ENCODE peak calls at places on chromosome 4, in five cellular contexts. One of them, this sample, is unnamed.

GRCh38 chr4:184347251-184348239 is 126.8 kb downstream of the IRF2 start:
- DNase-seq in IMR-90: peak; percentile 68
- DNase-seq in endothelial cell of umbilical vein: peak; percentile 47
- DNase-seq in uterus: no peak
- DNase-seq in tibial artery: peak; percentile 50
- DNase-seq in this sample: no peak

GRCh38 chr4:71261633-71262121 is 77.1 kb upstream of the SLC4A4 start:
- DNase-seq in IMR-90: peak; percentile 37
- DNase-seq in endothelial cell of umbilical vein: no peak
- DNase-seq in uterus: no peak
- DNase-seq in tibial artery: no peak
- DNase-seq in this sample: peak; percentile 14

GRCh38 chr4:42150653-42151567 is 1.5 kb downstream of the BEND4 start:
- DNase-seq in IMR-90: no peak
- DNase-seq in endothelial cell of umbilical vein: no peak
- DNase-seq in uterus: no peak
- DNase-seq in tibial artery: no peak
- DNase-seq in this sample: no peak

GRCh38 chr4:68905598-68906237 is 45.9 kb downstream of the UGT2A3 start:
- DNase-seq in IMR-90: no peak
- DNase-seq in endothelial cell of umbilical vein: no peak
- DNase-seq in uterus: no peak
- DNase-seq in tibial artery: no peak
- DNase-seq in this sample: no peak

GRCh38 chr4:11805837-11806236 is 377.1 kb upstream of the HS3ST1 start:
- DNase-seq in IMR-90: peak; percentile 1
- DNase-seq in endothelial cell of umbilical vein: peak; percentile 81
- DNase-seq in uterus: no peak
- DNase-seq in tibial artery: no peak
- DNase-seq in this sample: peak; percentile 2

GRCh38 chr4:118177121-118177520 is 142.8 kb downstream of the NDST3 start:
- DNase-seq in IMR-90: peak; percentile 32
- DNase-seq in endothelial cell of umbilical vein: no peak
- DNase-seq in uterus: no peak
- DNase-seq in tibial artery: no peak
- DNase-seq in this sample: no peak

GRCh38 chr4:19711871-19712270 is 539.8 kb upstream of the SLIT2 start:
- DNase-seq in IMR-90: peak; percentile 87
- DNase-seq in endothelial cell of umbilical vein: peak; percentile 63
- DNase-seq in uterus: no peak
- DNase-seq in tibial artery: no peak
- DNase-seq in this sample: no peak

GRCh38 chr4:176761872-176762271 is 30.9 kb downstream of the VEGFC start:
- DNase-seq in IMR-90: no peak
- DNase-seq in endothelial cell of umbilical vein: no peak
- DNase-seq in uterus: no peak
- DNase-seq in tibial artery: no peak
- DNase-seq in this sample: no peak

GRCh38 chr4:24594887-24595286 is 10.5 kb upstream of the DHX15 start:
- DNase-seq in IMR-90: peak; percentile 74
- DNase-seq in endothelial cell of umbilical vein: no peak
- DNase-seq in uterus: no peak
- DNase-seq in tibial artery: no peak
- DNase-seq in this sample: no peak

GRCh38 chr4:101954351-101954750 is 163.8 kb downstream of the BANK1 start:
- DNase-seq in IMR-90: no peak
- DNase-seq in endothelial cell of umbilical vein: peak; percentile 5
- DNase-seq in uterus: no peak
- DNase-seq in tibial artery: no peak
- DNase-seq in this sample: no peak

GRCh38 chr4:15684498-15684897 is 2.9 kb downstream of the FAM200B start:
- DNase-seq in IMR-90: no peak
- DNase-seq in endothelial cell of umbilical vein: no peak
- DNase-seq in uterus: no peak
- DNase-seq in tibial artery: no peak
- DNase-seq in this sample: no peak

GRCh38 chr4:16079046-16079445 is 4.8 kb downstream of the PROM1 start:
- DNase-seq in IMR-90: peak; percentile 7
- DNase-seq in endothelial cell of umbilical vein: no peak
- DNase-seq in uterus: no peak
- DNase-seq in tibial artery: no peak
- DNase-seq in this sample: no peak

GRCh38 chr4:3364199-3364598 is 71.4 kb downstream of the RGS12 start:
- DNase-seq in IMR-90: no peak
- DNase-seq in endothelial cell of umbilical vein: no peak
- DNase-seq in uterus: no peak
- DNase-seq in tibial artery: no peak
- DNase-seq in this sample: no peak

GRCh38 chr4:182560358-182560757 is 317.2 kb downstream of the TENM3 start:
- DNase-seq in IMR-90: peak; percentile 76
- DNase-seq in endothelial cell of umbilical vein: peak; percentile 66
- DNase-seq in uterus: no peak
- DNase-seq in tibial artery: no peak
- DNase-seq in this sample: no peak

GRCh38 chr4:130026185-130026584 is 930.2 kb downstream of the C4orf33 start:
- DNase-seq in IMR-90: no peak
- DNase-seq in endothelial cell of umbilical vein: no peak
- DNase-seq in uterus: no peak
- DNase-seq in tibial artery: no peak
- DNase-seq in this sample: no peak

GRCh38 chr4:145736241-145736831 is 56.4 kb downstream of the C4orf51 start:
- DNase-seq in IMR-90: no peak
- DNase-seq in endothelial cell of umbilical vein: peak; percentile 72
- DNase-seq in uterus: peak; percentile 75
- DNase-seq in tibial artery: peak; percentile 74
- DNase-seq in this sample: no peak

GRCh38 chr4:148883435-148883834 is 441.2 kb upstream of the NR3C2 start:
- DNase-seq in IMR-90: no peak
- DNase-seq in endothelial cell of umbilical vein: no peak
- DNase-seq in uterus: no peak
- DNase-seq in tibial artery: no peak
- DNase-seq in this sample: no peak

GRCh38 chr4:140083320-140083719 is 70.7 kb downstream of the MAML3 start:
- DNase-seq in IMR-90: no peak
- DNase-seq in endothelial cell of umbilical vein: no peak
- DNase-seq in uterus: no peak
- DNase-seq in tibial artery: no peak
- DNase-seq in this sample: no peak

GRCh38 chr4:140085924-140086323 is 68.1 kb downstream of the MAML3 start:
- DNase-seq in IMR-90: no peak
- DNase-seq in endothelial cell of umbilical vein: no peak
- DNase-seq in uterus: no peak
- DNase-seq in tibial artery: no peak
- DNase-seq in this sample: no peak

GRCh38 chr4:140084426-140084825 is 69.6 kb downstream of the MAML3 start:
- DNase-seq in IMR-90: no peak
- DNase-seq in endothelial cell of umbilical vein: peak; percentile 41
- DNase-seq in uterus: no peak
- DNase-seq in tibial artery: no peak
- DNase-seq in this sample: no peak

GRCh38 chr4:140082399-140082758 is 71.6 kb downstream of the MAML3 start:
- DNase-seq in IMR-90: no peak
- DNase-seq in endothelial cell of umbilical vein: no peak
- DNase-seq in uterus: no peak
- DNase-seq in tibial artery: no peak
- DNase-seq in this sample: no peak

GRCh38 chr4:140085062-140085622 is 68.8 kb downstream of the MAML3 start:
- DNase-seq in IMR-90: peak; percentile 56
- DNase-seq in endothelial cell of umbilical vein: no peak
- DNase-seq in uterus: no peak
- DNase-seq in tibial artery: no peak
- DNase-seq in this sample: no peak
- H3K4me1 ChIP-seq in IMR-90: peaks cover 34% of the 10 kb centered on the region
- H3K4me1 ChIP-seq in endothelial cell of umbilical vein: peaks cover 33% of the 10 kb centered on the region
- H3K4me1 ChIP-seq in uterus: peaks cover 16% of the 10 kb centered on the region
- H3K4me1 ChIP-seq in tibial artery: peaks cover 57% of the 10 kb centered on the region
- H3K4me1 ChIP-seq in this sample: no peaks in the 10 kb centered on the region

GRCh38 chr4:173242466-173243250 is 74.0 kb downstream of the GALNT7 start:
- DNase-seq in IMR-90: no peak
- DNase-seq in endothelial cell of umbilical vein: no peak
- DNase-seq in uterus: no peak
- DNase-seq in tibial artery: no peak
- DNase-seq in this sample: no peak
- H3K4me1 ChIP-seq in IMR-90: peaks cover 2% of the 10 kb centered on the region
- H3K4me1 ChIP-seq in endothelial cell of umbilical vein: no peaks in the 10 kb centered on the region
- H3K4me1 ChIP-seq in uterus: no peaks in the 10 kb centered on the region
- H3K4me1 ChIP-seq in tibial artery: peaks cover 4% of the 10 kb centered on the region
- H3K4me1 ChIP-seq in this sample: no peaks in the 10 kb centered on the region

GRCh38 chr4:8304827-8305695 is 35.5 kb downstream of the HTRA3 start:
- DNase-seq in IMR-90: no peak
- DNase-seq in endothelial cell of umbilical vein: no peak
- DNase-seq in uterus: peak; percentile 4
- DNase-seq in tibial artery: peak; percentile 15
- DNase-seq in this sample: no peak
- H3K4me1 ChIP-seq in IMR-90: peaks cover 15% of the 10 kb centered on the region
- H3K4me1 ChIP-seq in endothelial cell of umbilical vein: no peaks in the 10 kb centered on the region
- H3K4me1 ChIP-seq in uterus: peaks cover 14% of the 10 kb centered on the region
- H3K4me1 ChIP-seq in tibial artery: peaks cover 8% of the 10 kb centered on the region
- H3K4me1 ChIP-seq in this sample: no peaks in the 10 kb centered on the region

GRCh38 chr4:10093801-10094552 is 22.6 kb downstream of the WDR1 start:
- DNase-seq in IMR-90: peak; percentile 89
- DNase-seq in endothelial cell of umbilical vein: peak; percentile 97
- DNase-seq in uterus: no peak
- DNase-seq in tibial artery: no peak
- DNase-seq in this sample: no peak
- H3K4me1 ChIP-seq in IMR-90: peaks cover 57% of the 10 kb centered on the region
- H3K4me1 ChIP-seq in endothelial cell of umbilical vein: peaks cover 85% of the 10 kb centered on the region
- H3K4me1 ChIP-seq in uterus: peaks cover 38% of the 10 kb centered on the region
- H3K4me1 ChIP-seq in tibial artery: peaks cover 93% of the 10 kb centered on the region
- H3K4me1 ChIP-seq in this sample: peaks cover 76% of the 10 kb centered on the region

GRCh38 chr4:87103086-87103485 is 117.3 kb downstream of the KLHL8 start:
- DNase-seq in IMR-90: no peak
- DNase-seq in endothelial cell of umbilical vein: no peak
- DNase-seq in uterus: no peak
- DNase-seq in tibial artery: no peak
- DNase-seq in this sample: no peak
- H3K4me1 ChIP-seq in IMR-90: peaks cover 6% of the 10 kb centered on the region
- H3K4me1 ChIP-seq in endothelial cell of umbilical vein: peaks cover 31% of the 10 kb centered on the region
- H3K4me1 ChIP-seq in uterus: peaks cover 14% of the 10 kb centered on the region
- H3K4me1 ChIP-seq in tibial artery: peaks cover 57% of the 10 kb centered on the region
- H3K4me1 ChIP-seq in this sample: peaks cover 16% of the 10 kb centered on the region

DNA sequence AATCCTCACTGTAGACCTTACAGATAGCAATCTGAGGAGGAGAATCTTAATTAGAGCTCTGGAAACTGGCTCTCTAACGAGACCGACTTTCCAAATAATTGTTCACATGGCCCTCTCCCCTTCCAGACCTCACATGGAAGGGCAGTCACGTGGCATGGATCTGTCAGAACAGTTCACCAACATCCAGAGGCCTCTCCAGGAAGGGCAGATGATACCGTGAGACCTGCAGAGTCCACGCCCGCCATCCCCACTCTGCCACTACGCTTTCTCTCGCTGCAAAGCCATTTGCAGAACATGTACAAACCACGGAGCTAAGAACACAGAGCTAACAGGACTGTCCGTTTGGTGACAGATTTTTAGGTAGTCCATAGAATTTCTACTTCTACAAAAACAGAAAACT is 20.7 kb downstream of the FAT1 start:
- DNase-seq in IMR-90: no peak
- DNase-seq in endothelial cell of umbilical vein: no peak
- DNase-seq in uterus: no peak
- DNase-seq in tibial artery: no peak
- DNase-seq in this sample: no peak
- H3K4me1 ChIP-seq in IMR-90: peaks cover 26% of the 10 kb centered on the region
- H3K4me1 ChIP-seq in endothelial cell of umbilical vein: no peaks in the 10 kb centered on the region
- H3K4me1 ChIP-seq in uterus: peaks cover 16% of the 10 kb centered on the region
- H3K4me1 ChIP-seq in tibial artery: peaks cover 77% of the 10 kb centered on the region
- H3K4me1 ChIP-seq in this sample: no peaks in the 10 kb centered on the region